ENCODE peak calls at places on chromosomes 4 and X, in eight cellular contexts. J, T, X, E, D, P, W and A are unnamed samples.

GRCh38 chr4:47531241-47531953 is 46.3 kb downstream of the ATP10D start:
- DNase-seq in J (peak; percentile 50), T (peak; percentile 30), X (peak; percentile 98), E (peak; percentile 62), D (peak; percentile 84), P (peak; percentile 34), W (no peak), A (no peak)

GRCh38 chr4:16573744-16574143 is 324.7 kb downstream of the LDB2 start:
- DNase-seq in J (peak; percentile 53), T (no peak), X (peak; percentile 85), E (peak; percentile 90), D (peak; percentile 80), P (no peak), W (peak; percentile 24), A (peak; percentile 49)

GRCh38 chrX:103791233-103791632 is 14.6 kb downstream of the PLP1 start:
- DNase-seq in J (no peak), T (no peak), X (peak; percentile 16), E (no peak), D (no peak), P (no peak), W (no peak), A (no peak)

GRCh38 chr4:77821775-77822174 is 2.6 kb upstream of the CNOT6L start:
- DNase-seq in J (no peak), T (no peak), X (no peak), E (no peak), D (no peak), P (no peak), W (no peak), A (no peak)

GRCh38 chrX:80807606-80808159 is 2.0 kb downstream of the BRWD3 start:
- DNase-seq in J (no peak), T (no peak), X (no peak), E (no peak), D (no peak), P (no peak), W (no peak), A (no peak)

GRCh38 chrX:77572322-77572721 is 125.1 kb downstream of the FGF16 start:
- DNase-seq in J (no peak), T (no peak), X (peak; percentile 21), E (peak; percentile 60), D (no peak), P (no peak), W (no peak), A (no peak)

GRCh38 chr4:145217339-145217738 is 37.0 kb upstream of the OTUD4 start:
- DNase-seq in J (no peak), T (no peak), X (no peak), E (no peak), D (no peak), P (no peak), W (no peak), A (no peak)

GRCh38 chr4:109406337-109406931 is 27.2 kb upstream of the SEC24B start:
- DNase-seq in J (no peak), T (peak; percentile 34), X (peak; percentile 72), E (peak; percentile 70), D (peak; percentile 78), P (peak; percentile 27), W (no peak), A (peak; percentile 49)

GRCh38 chrX:150352581-150352980 is 10.5 kb upstream of the MAMLD1 start:
- DNase-seq in J (no peak), T (no peak), X (peak; percentile 15), E (peak; percentile 20), D (peak; percentile 57), P (peak; percentile 39), W (no peak), A (no peak)

GRCh38 chr4:2940267-2941137 is 22.7 kb downstream of the NOP14 start:
- DNase-seq in J (peak; percentile 15), T (no peak), X (no peak), E (no peak), D (no peak), P (no peak), W (no peak), A (peak; percentile 13)

GRCh38 chr4:73453701-73454005 is 17.6 kb downstream of the AFP start:
- DNase-seq in J (no peak), T (no peak), X (peak; percentile 26), E (no peak), D (peak; percentile 8), P (no peak), W (no peak), A (no peak)

GRCh38 chr4:70666369-70666768 is at the start of gene JCHAIN:
- DNase-seq in J (no peak), T (no peak), X (peak; percentile 56), E (peak; percentile 23), D (no peak), P (no peak), W (no peak), A (no peak)

GRCh38 chr4:188266386-188266785 is 127.1 kb downstream of the TRIML1 start:
- DNase-seq in J (no peak), T (no peak), X (no peak), E (no peak), D (no peak), P (no peak), W (no peak), A (no peak)

GRCh38 chrX:110795645-110796510 is at the start of gene CHRDL1:
- DNase-seq in J (no peak), T (peak; percentile 9), X (peak; percentile 45), E (no peak), D (no peak), P (peak; percentile 36), W (peak; percentile 17), A (peak; percentile 55)

GRCh38 chr4:102758241-102758871 is 2.4 kb downstream of the MANBA start:
- DNase-seq in J (no peak), T (no peak), X (no peak), E (peak; percentile 25), D (no peak), P (no peak), W (no peak), A (no peak)

GRCh38 chrX:40096395-40097091 is 1.2 kb downstream of the BCOR start:
- DNase-seq in J (no peak), T (peak; percentile 25), X (no peak), E (peak; percentile 35), D (peak; percentile 57), P (peak; percentile 56), W (peak; percentile 51), A (peak; percentile 37)

GRCh38 chr4:14669418-14669817 is 332.9 kb upstream of the CPEB2 start:
- DNase-seq in J (no peak), T (no peak), X (no peak), E (no peak), D (no peak), P (no peak), W (no peak), A (no peak)

GRCh38 chr4:78379991-78380739 is 171.4 kb upstream of the ANXA3 start:
- DNase-seq in J (no peak), T (no peak), X (peak; percentile 64), E (no peak), D (peak; percentile 70), P (peak; percentile 73), W (no peak), A (no peak)

GRCh38 chr4:145899886-145900466 is 38.6 kb downstream of the ZNF827 start:
- DNase-seq in J (no peak), T (no peak), X (no peak), E (no peak), D (no peak), P (no peak), W (no peak), A (no peak)

GRCh38 chr4:37981844-37982720 is 21.9 kb downstream of the PTTG2 start:
- DNase-seq in J (no peak), T (no peak), X (peak; percentile 67), E (peak; percentile 7), D (peak; percentile 30), P (no peak), W (no peak), A (no peak)

GRCh38 chr4:114040319-114041116 is 61.1 kb upstream of the ARSJ start:
- DNase-seq in J (no peak), T (no peak), X (peak; percentile 70), E (peak; percentile 29), D (peak; percentile 7), P (no peak), W (no peak), A (no peak)

GRCh38 chr4:34572026-34572425 is 1672.3 kb downstream of the ARAP2 start:
- DNase-seq in J (no peak), T (no peak), X (no peak), E (no peak), D (no peak), P (no peak), W (no peak), A (no peak)

GRCh38 chr4:62225972-62226371 is 1025.8 kb downstream of the ADGRL3 start:
- DNase-seq in J (no peak), T (no peak), X (peak; percentile 16), E (peak; percentile 23), D (no peak), P (no peak), W (no peak), A (no peak)

GRCh38 chr4:151426513-151426912 is 17.5 kb downstream of the FHIP1A start:
- DNase-seq in J (no peak), T (peak; percentile 25), X (no peak), E (no peak), D (no peak), P (no peak), W (no peak), A (no peak)
- H3K4me1 ChIP-seq in J (no peaks in the 10 kb centered on the region), T (no peaks in the 10 kb centered on the region), X (no peaks in the 10 kb centered on the region), E (peaks cover 40% of the 10 kb centered on the region), D (peaks cover 9% of the 10 kb centered on the region), P (no peaks in the 10 kb centered on the region), W (peaks cover 20% of the 10 kb centered on the region), A (no peaks in the 10 kb centered on the region)

GRCh38 chrX:130268500-130269170 is at the start of gene ZNF280C:
- DNase-seq in J (peak; percentile 71), T (peak; percentile 71), X (peak; percentile 92), E (peak; percentile 92), D (peak; percentile 95), P (peak; percentile 87), W (peak; percentile 89), A (peak; percentile 89)
- TF ChIP-seq CTCF in J (no peak), T (no peak), X (peak; percentile 13), E (peak; percentile 25), D (peak; percentile 30), P (no peak), W (peak; percentile 35), A (no peak)

GRCh38 chrX:1226249-1226648 is 13.8 kb upstream of the CRLF2 start:
- DNase-seq in J (no peak), T (no peak), X (no peak), E (no peak), D (no peak), P (no peak), W (no peak), A (no peak)
- H3K4me3 ChIP-seq in J (no peak overlapping the region), T (no peak overlapping the region), X (no peak overlapping the region), E (no peak overlapping the region), D (no peak overlapping the region), P (no peak overlapping the region), W (no peak overlapping the region), A (no peak overlapping the region)

DNA sequence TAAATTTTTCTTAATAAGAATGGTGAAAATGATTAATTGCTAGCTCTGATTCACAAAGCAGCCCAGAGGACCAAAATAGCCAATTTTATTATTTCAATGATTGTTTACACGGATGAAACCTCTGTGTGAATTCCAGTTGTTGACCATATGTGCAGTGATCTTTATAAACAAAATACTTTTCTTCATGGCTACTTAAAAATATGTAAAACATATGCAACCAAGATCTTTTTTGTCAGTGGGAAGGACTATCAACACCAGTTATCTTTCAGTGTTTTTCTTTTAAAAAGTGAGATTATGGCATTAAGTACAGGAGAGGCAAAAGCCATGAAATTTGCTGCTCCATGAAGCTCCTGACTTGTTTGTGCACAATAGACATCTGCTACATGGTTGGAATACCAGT is 184.4 kb downstream of the DKK2 start:
- DNase-seq in J (no peak), T (no peak), X (no peak), E (no peak), D (no peak), P (no peak), W (no peak), A (no peak)
- H3K4me1 ChIP-seq in J (no peaks in the 10 kb centered on the region), T (no peaks in the 10 kb centered on the region), X (no peaks in the 10 kb centered on the region), E (no peaks in the 10 kb centered on the region), D (no peaks in the 10 kb centered on the region), P (no peaks in the 10 kb centered on the region), W (no peaks in the 10 kb centered on the region), A (no peaks in the 10 kb centered on the region)